ENCODE peak calls at places on chromosomes 2 and 18, in five cellular contexts. B is prostate gland; D is cardiac muscle cell; O is CD4-positive, alpha-beta memory T cell; W is HepG2. V is an unnamed sample.
A peak's percentile ranks its signal among the peaks of the same experiment; 100 is the strongest.

GRCh38 chr2:167980436-167980835 is 267.0 kb downstream of the STK39 start:
- DNase-seq in B (no peak), D (no peak), O (no peak), W (no peak), V (no peak)

GRCh38 chr18:8519102-8519501 is 90.1 kb upstream of the RAB12 start:
- DNase-seq in B (no peak), D (no peak), O (no peak), W (no peak), V (no peak)

GRCh38 chr2:188272121-188272520 is 19.6 kb upstream of the GULP1 start:
- DNase-seq in B (no peak), D (no peak), O (no peak), W (no peak), V (no peak)

GRCh38 chr18:61703508-61703907 is 189.3 kb downstream of the RNF152 start:
- DNase-seq in B (no peak), D (no peak), O (no peak), W (no peak), V (no peak)

GRCh38 chr2:168348076-168348475 is 100.7 kb upstream of the STK39 start:
- DNase-seq in B (no peak), D (peak; percentile 70), O (no peak), W (peak; percentile 73), V (peak; percentile 41)

GRCh38 chr2:215635788-215636139 is 199.9 kb upstream of the FN1 start:
- DNase-seq in B (no peak), D (no peak), O (no peak), W (peak; percentile 55), V (no peak)

GRCh38 chr2:105487142-105488069 is 88.6 kb upstream of the FHL2 start:
- DNase-seq in B (no peak), D (peak; percentile 55), O (no peak), W (no peak), V (no peak)

GRCh38 chr2:30683240-30683956 is 123.8 kb downstream of the CAPN13 start:
- DNase-seq in B (no peak), D (no peak), O (no peak), W (no peak), V (no peak)

GRCh38 chr2:111061192-111061591 is 59.5 kb upstream of the BCL2L11 start:
- DNase-seq in B (no peak), D (no peak), O (no peak), W (no peak), V (no peak)

GRCh38 chr2:19812166-19812565 is 89.6 kb downstream of the TTC32 start:
- DNase-seq in B (peak; percentile 43), D (no peak), O (no peak), W (no peak), V (no peak)

GRCh38 chr2:16205631-16206030 is 265.3 kb downstream of the MYCN start:
- DNase-seq in B (no peak), D (no peak), O (no peak), W (no peak), V (no peak)

GRCh38 chr18:59779979-59780378 is 82.8 kb upstream of the CCBE1 start:
- DNase-seq in B (no peak), D (no peak), O (no peak), W (no peak), V (no peak)

GRCh38 chr2:170929686-170930050 is 615 bp downstream of the GORASP2 start:
- DNase-seq in B (peak; percentile 34), D (peak; percentile 80), O (peak; percentile 49), W (peak; percentile 67), V (peak; percentile 74)

GRCh38 chr2:228657807-228658402 is 476.4 kb upstream of the SPHKAP start:
- DNase-seq in B (no peak), D (peak; percentile 72), O (no peak), W (peak; percentile 19), V (no peak)

GRCh38 chr2:29920631-29921559 is 491 bp downstream of the ALK start:
- DNase-seq in B (no peak), D (peak; percentile 23), O (no peak), W (no peak), V (no peak)

GRCh38 chr2:200239216-200239615 is 67.3 kb upstream of the SPATS2L start:
- DNase-seq in B (no peak), D (no peak), O (no peak), W (no peak), V (no peak)

GRCh38 chr18:39958876-39959275 is 1996.2 kb upstream of the PIK3C3 start:
- DNase-seq in B (no peak), D (no peak), O (no peak), W (no peak), V (no peak)

GRCh38 chr18:79944126-79944731 is 7.2 kb downstream of the SLC66A2 start:
- DNase-seq in B (no peak), D (no peak), O (no peak), W (no peak), V (peak; percentile 57)

GRCh38 chr18:15005313-15006130 is 257.6 kb downstream of the ANKRD30B start:
- DNase-seq in B (no peak), D (no peak), O (no peak), W (no peak), V (no peak)

GRCh38 chr18:13284330-13285027 is 65.9 kb downstream of the LDLRAD4 start:
- DNase-seq in B (no peak), D (no peak), O (no peak), W (no peak), V (no peak)

GRCh38 chr2:96084006-96084857 is 32.1 kb downstream of the ADRA2B start:
- DNase-seq in B (no peak), D (no peak), O (peak; percentile 9), W (no peak), V (no peak)

GRCh38 chr2:30358822-30359221 is 88.2 kb upstream of the LCLAT1 start:
- DNase-seq in B (no peak), D (no peak), O (no peak), W (no peak), V (no peak)

GRCh38 chr18:34521040-34521439 is 189.1 kb upstream of the DTNA start:
- DNase-seq in B (no peak), D (no peak), O (no peak), W (no peak), V (no peak)

GRCh38 chr2:230134496-230135073 is 65.9 kb upstream of the SLC16A14 start:
- DNase-seq in B (no peak), D (no peak), O (no peak), W (no peak), V (no peak)

GRCh38 chr2:48560546-48561209 is 30.7 kb downstream of the STON1 start:
- DNase-seq in B (no peak), D (no peak), O (no peak), W (no peak), V (no peak)

GRCh38 chr18:37327063-37327577 is 238.5 kb downstream of the CELF4 start:
- DNase-seq in B (no peak), D (no peak), O (peak; percentile 16), W (no peak), V (no peak)

GRCh38 chr18:37334494-37335125 is 231.0 kb downstream of the CELF4 start:
- DNase-seq in B (no peak), D (no peak), O (peak; percentile 7), W (no peak), V (no peak)

GRCh38 chr18:37332764-37333420 is 232.7 kb downstream of the CELF4 start:
- DNase-seq in B (no peak), D (no peak), O (peak; percentile 9), W (no peak), V (no peak)

GRCh38 chr18:37328946-37329719 is 236.5 kb downstream of the CELF4 start:
- DNase-seq in B (no peak), D (no peak), O (peak; percentile 4), W (no peak), V (no peak)

GRCh38 chr18:37330173-37330572 is 235.4 kb downstream of the CELF4 start:
- DNase-seq in B (no peak), D (no peak), O (peak; percentile 8), W (no peak), V (no peak)
- H3K4me1 ChIP-seq in B (no peaks in the 10 kb centered on the region), D (no peaks in the 10 kb centered on the region), O (no peaks in the 10 kb centered on the region), W (peaks cover 12% of the 10 kb centered on the region), V (no peaks in the 10 kb centered on the region)

GRCh38 chr2:120850551-120850950 is 114.9 kb downstream of the GLI2 start:
- DNase-seq in B (no peak), D (peak; percentile 75), O (no peak), W (no peak), V (no peak)
- H3K4me1 ChIP-seq in B (no peaks in the 10 kb centered on the region), D (peaks cover 14% of the 10 kb centered on the region), O (no peaks in the 10 kb centered on the region), W (no peaks in the 10 kb centered on the region), V (peaks cover 9% of the 10 kb centered on the region)

GRCh38 chr2:196160966-196161365 is 10.4 kb downstream of the STK17B start:
- DNase-seq in B (no peak), D (no peak), O (no peak), W (no peak), V (no peak)

GRCh38 chr2:196160101-196160500 is 11.3 kb downstream of the STK17B start:
- DNase-seq in B (peak; percentile 51), D (no peak), O (peak; percentile 88), W (no peak), V (no peak)

GRCh38 chr2:196153480-196153879 is 17.9 kb downstream of the STK17B start:
- DNase-seq in B (no peak), D (no peak), O (no peak), W (no peak), V (no peak)

GRCh38 chr2:196159223-196159892 is 12.0 kb downstream of the STK17B start:
- DNase-seq in B (no peak), D (no peak), O (peak; percentile 59), W (no peak), V (no peak)

GRCh38 chr2:196155597-196155996 is 15.8 kb downstream of the STK17B start:
- DNase-seq in B (no peak), D (no peak), O (no peak), W (no peak), V (no peak)
- H3K4me1 ChIP-seq in B (no peaks in the 10 kb centered on the region), D (no peaks in the 10 kb centered on the region), O (peaks cover 96% of the 10 kb centered on the region), W (no peaks in the 10 kb centered on the region), V (peaks cover 4% of the 10 kb centered on the region)

GRCh38 chr2:24203787-24204150 is 28.9 kb downstream of the FAM228A start:
- DNase-seq in B (no peak), D (no peak), O (no peak), W (no peak), V (no peak)

GRCh38 chr2:24201496-24201895 is 26.6 kb downstream of the FAM228A start:
- DNase-seq in B (no peak), D (no peak), O (no peak), W (no peak), V (no peak)

GRCh38 chr2:24200799-24201198 is 25.9 kb downstream of the FAM228A start:
- DNase-seq in B (no peak), D (no peak), O (no peak), W (no peak), V (no peak)

GRCh38 chr2:24204505-24204904 is 29.7 kb downstream of the FAM228A start:
- DNase-seq in B (no peak), D (no peak), O (no peak), W (no peak), V (no peak)

DNA sequence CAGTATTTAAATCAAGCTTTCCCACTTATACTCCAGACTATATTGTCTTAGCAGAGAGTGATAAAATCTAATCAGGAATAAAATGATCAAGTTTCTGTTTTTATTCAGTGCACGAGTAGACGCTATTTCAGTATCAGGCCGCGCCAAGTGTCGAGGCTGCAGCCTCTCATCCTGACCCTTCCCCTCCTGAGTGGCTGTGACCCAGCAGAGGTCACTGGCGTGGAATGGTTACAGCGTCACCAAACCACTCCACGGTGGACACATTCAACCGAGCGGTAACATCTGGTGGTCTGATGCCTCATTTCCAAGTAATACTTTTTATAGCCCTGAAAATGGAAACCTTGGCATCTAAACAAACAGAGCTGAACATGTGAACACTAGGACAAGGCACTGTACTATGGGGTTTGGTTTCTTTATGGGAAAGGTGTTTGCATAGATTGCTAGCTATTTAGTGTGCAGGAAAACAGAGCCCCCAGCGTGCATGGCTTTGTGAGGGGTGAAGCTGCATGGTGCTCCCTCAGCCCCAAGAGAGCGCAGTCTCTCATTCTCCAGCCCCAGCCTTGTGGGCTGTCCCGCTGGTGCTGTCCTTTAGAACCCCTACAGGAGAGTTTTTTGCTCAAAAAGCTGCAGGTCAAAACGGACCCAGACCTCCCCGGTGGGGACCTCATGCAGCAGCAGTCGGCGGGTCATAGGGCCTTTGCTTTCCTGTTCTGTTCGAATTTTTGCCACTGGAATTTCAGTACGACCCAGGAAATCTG is 28.4 kb downstream of the FAM228A start:
- DNase-seq in B (no peak), D (no peak), O (no peak), W (no peak), V (no peak)
- H3K4me1 ChIP-seq in B (no peaks in the 10 kb centered on the region), D (no peaks in the 10 kb centered on the region), O (no peaks in the 10 kb centered on the region), W (no peaks in the 10 kb centered on the region), V (no peaks in the 10 kb centered on the region)

V was measured in stomach.